ENCODE peak calls at places on chromosomes 2 and 18, in eight cellular contexts. One of them, this sample, is unnamed.

GRCh38 chr2:206840999-206841398 is 75.6 kb downstream of the FASTKD2 start:
- DNase-seq in activated CD4-positive, CD25-positive, alpha-beta regulatory T cell treated with anti-CD3 and anti-CD28 coated beads, Interleukin-2, amount 50 U/mL, for 72 hours: no peak
- DNase-seq in T-helper 2 cell: no peak
- DNase-seq in mesothelial cell of epicardium: no peak
- DNase-seq in naive B cell: no peak
- DNase-seq in naive thymus-derived CD8-positive, alpha-beta T cell: no peak
- DNase-seq in activated CD4-positive, alpha-beta memory T cell treated with anti-CD3 and anti-CD28 coated beads, Interleukin-2, amount 10 ng/mL, durations not matched to agents 7 days and 5 days: no peak
- DNase-seq in skeletal muscle cell: no peak
- DNase-seq in this sample: no peak

GRCh38 chr2:183059561-183059960 is 19.0 kb upstream of the DUSP19 start:
- DNase-seq in activated CD4-positive, CD25-positive, alpha-beta regulatory T cell treated with anti-CD3 and anti-CD28 coated beads, Interleukin-2, amount 50 U/mL, for 72 hours: no peak
- DNase-seq in T-helper 2 cell: no peak
- DNase-seq in mesothelial cell of epicardium: no peak
- DNase-seq in naive B cell: no peak
- DNase-seq in naive thymus-derived CD8-positive, alpha-beta T cell: no peak
- DNase-seq in activated CD4-positive, alpha-beta memory T cell treated with anti-CD3 and anti-CD28 coated beads, Interleukin-2, amount 10 ng/mL, durations not matched to agents 7 days and 5 days: no peak
- DNase-seq in skeletal muscle cell: peak; percentile 61
- DNase-seq in this sample: no peak

GRCh38 chr18:44715245-44715644 is 34.6 kb downstream of the SETBP1 start:
- DNase-seq in activated CD4-positive, CD25-positive, alpha-beta regulatory T cell treated with anti-CD3 and anti-CD28 coated beads, Interleukin-2, amount 50 U/mL, for 72 hours: no peak
- DNase-seq in T-helper 2 cell: no peak
- DNase-seq in mesothelial cell of epicardium: no peak
- DNase-seq in naive B cell: no peak
- DNase-seq in naive thymus-derived CD8-positive, alpha-beta T cell: no peak
- DNase-seq in activated CD4-positive, alpha-beta memory T cell treated with anti-CD3 and anti-CD28 coated beads, Interleukin-2, amount 10 ng/mL, durations not matched to agents 7 days and 5 days: no peak
- DNase-seq in skeletal muscle cell: no peak
- DNase-seq in this sample: no peak

GRCh38 chr2:158013791-158014190 is 87.9 kb upstream of the UPP2 start:
- DNase-seq in activated CD4-positive, CD25-positive, alpha-beta regulatory T cell treated with anti-CD3 and anti-CD28 coated beads, Interleukin-2, amount 50 U/mL, for 72 hours: no peak
- DNase-seq in T-helper 2 cell: no peak
- DNase-seq in mesothelial cell of epicardium: no peak
- DNase-seq in naive B cell: no peak
- DNase-seq in naive thymus-derived CD8-positive, alpha-beta T cell: no peak
- DNase-seq in activated CD4-positive, alpha-beta memory T cell treated with anti-CD3 and anti-CD28 coated beads, Interleukin-2, amount 10 ng/mL, durations not matched to agents 7 days and 5 days: no peak
- DNase-seq in skeletal muscle cell: no peak
- DNase-seq in this sample: no peak

GRCh38 chr2:20635698-20636584 is 15.0 kb downstream of the HS1BP3 start:
- DNase-seq in activated CD4-positive, CD25-positive, alpha-beta regulatory T cell treated with anti-CD3 and anti-CD28 coated beads, Interleukin-2, amount 50 U/mL, for 72 hours: peak; percentile 63
- DNase-seq in T-helper 2 cell: no peak
- DNase-seq in mesothelial cell of epicardium: peak; percentile 82
- DNase-seq in naive B cell: peak; percentile 60
- DNase-seq in naive thymus-derived CD8-positive, alpha-beta T cell: peak; percentile 34
- DNase-seq in activated CD4-positive, alpha-beta memory T cell treated with anti-CD3 and anti-CD28 coated beads, Interleukin-2, amount 10 ng/mL, durations not matched to agents 7 days and 5 days: peak; percentile 53
- DNase-seq in skeletal muscle cell: no peak
- DNase-seq in this sample: peak; percentile 89

GRCh38 chr2:208984376-208985100 is 439.3 kb upstream of the MAP2 start:
- DNase-seq in activated CD4-positive, CD25-positive, alpha-beta regulatory T cell treated with anti-CD3 and anti-CD28 coated beads, Interleukin-2, amount 50 U/mL, for 72 hours: no peak
- DNase-seq in T-helper 2 cell: no peak
- DNase-seq in mesothelial cell of epicardium: no peak
- DNase-seq in naive B cell: no peak
- DNase-seq in naive thymus-derived CD8-positive, alpha-beta T cell: no peak
- DNase-seq in activated CD4-positive, alpha-beta memory T cell treated with anti-CD3 and anti-CD28 coated beads, Interleukin-2, amount 10 ng/mL, durations not matched to agents 7 days and 5 days: no peak
- DNase-seq in skeletal muscle cell: no peak
- DNase-seq in this sample: no peak

GRCh38 chr18:5879479-5879882 is 15.8 kb downstream of the TMEM200C start:
- DNase-seq in activated CD4-positive, CD25-positive, alpha-beta regulatory T cell treated with anti-CD3 and anti-CD28 coated beads, Interleukin-2, amount 50 U/mL, for 72 hours: no peak
- DNase-seq in T-helper 2 cell: no peak
- DNase-seq in mesothelial cell of epicardium: no peak
- DNase-seq in naive B cell: no peak
- DNase-seq in naive thymus-derived CD8-positive, alpha-beta T cell: no peak
- DNase-seq in activated CD4-positive, alpha-beta memory T cell treated with anti-CD3 and anti-CD28 coated beads, Interleukin-2, amount 10 ng/mL, durations not matched to agents 7 days and 5 days: no peak
- DNase-seq in skeletal muscle cell: no peak
- DNase-seq in this sample: no peak

GRCh38 chr2:101974663-101975062 is 17.1 kb upstream of the IL1R2 start:
- DNase-seq in activated CD4-positive, CD25-positive, alpha-beta regulatory T cell treated with anti-CD3 and anti-CD28 coated beads, Interleukin-2, amount 50 U/mL, for 72 hours: no peak
- DNase-seq in T-helper 2 cell: no peak
- DNase-seq in mesothelial cell of epicardium: no peak
- DNase-seq in naive B cell: no peak
- DNase-seq in naive thymus-derived CD8-positive, alpha-beta T cell: no peak
- DNase-seq in activated CD4-positive, alpha-beta memory T cell treated with anti-CD3 and anti-CD28 coated beads, Interleukin-2, amount 10 ng/mL, durations not matched to agents 7 days and 5 days: no peak
- DNase-seq in skeletal muscle cell: no peak
- DNase-seq in this sample: no peak

GRCh38 chr2:100242416-100242815 is 79.9 kb downstream of the LONRF2 start:
- DNase-seq in activated CD4-positive, CD25-positive, alpha-beta regulatory T cell treated with anti-CD3 and anti-CD28 coated beads, Interleukin-2, amount 50 U/mL, for 72 hours: no peak
- DNase-seq in T-helper 2 cell: no peak
- DNase-seq in mesothelial cell of epicardium: no peak
- DNase-seq in naive B cell: no peak
- DNase-seq in naive thymus-derived CD8-positive, alpha-beta T cell: no peak
- DNase-seq in activated CD4-positive, alpha-beta memory T cell treated with anti-CD3 and anti-CD28 coated beads, Interleukin-2, amount 10 ng/mL, durations not matched to agents 7 days and 5 days: no peak
- DNase-seq in skeletal muscle cell: no peak
- DNase-seq in this sample: no peak

GRCh38 chr2:44168684-44169154 is at the start of gene PPM1B:
- DNase-seq in activated CD4-positive, CD25-positive, alpha-beta regulatory T cell treated with anti-CD3 and anti-CD28 coated beads, Interleukin-2, amount 50 U/mL, for 72 hours: peak; percentile 99
- DNase-seq in T-helper 2 cell: peak; percentile 99
- DNase-seq in mesothelial cell of epicardium: peak; percentile 99
- DNase-seq in naive B cell: peak; percentile 99
- DNase-seq in naive thymus-derived CD8-positive, alpha-beta T cell: peak; percentile 100
- DNase-seq in activated CD4-positive, alpha-beta memory T cell treated with anti-CD3 and anti-CD28 coated beads, Interleukin-2, amount 10 ng/mL, durations not matched to agents 7 days and 5 days: peak; percentile 100
- DNase-seq in skeletal muscle cell: no peak
- DNase-seq in this sample: peak; percentile 100

GRCh38 chr2:173457366-173457765 is 102.7 kb downstream of the CDCA7 start:
- DNase-seq in activated CD4-positive, CD25-positive, alpha-beta regulatory T cell treated with anti-CD3 and anti-CD28 coated beads, Interleukin-2, amount 50 U/mL, for 72 hours: no peak
- DNase-seq in T-helper 2 cell: no peak
- DNase-seq in mesothelial cell of epicardium: no peak
- DNase-seq in naive B cell: no peak
- DNase-seq in naive thymus-derived CD8-positive, alpha-beta T cell: no peak
- DNase-seq in activated CD4-positive, alpha-beta memory T cell treated with anti-CD3 and anti-CD28 coated beads, Interleukin-2, amount 10 ng/mL, durations not matched to agents 7 days and 5 days: no peak
- DNase-seq in skeletal muscle cell: no peak
- DNase-seq in this sample: no peak

GRCh38 chr18:22293417-22293816 is 124.0 kb downstream of the GATA6 start:
- DNase-seq in activated CD4-positive, CD25-positive, alpha-beta regulatory T cell treated with anti-CD3 and anti-CD28 coated beads, Interleukin-2, amount 50 U/mL, for 72 hours: no peak
- DNase-seq in T-helper 2 cell: no peak
- DNase-seq in mesothelial cell of epicardium: no peak
- DNase-seq in naive B cell: no peak
- DNase-seq in naive thymus-derived CD8-positive, alpha-beta T cell: no peak
- DNase-seq in activated CD4-positive, alpha-beta memory T cell treated with anti-CD3 and anti-CD28 coated beads, Interleukin-2, amount 10 ng/mL, durations not matched to agents 7 days and 5 days: no peak
- DNase-seq in skeletal muscle cell: no peak
- DNase-seq in this sample: no peak

GRCh38 chr2:148927010-148927409 is 52.0 kb downstream of the KIF5C start:
- DNase-seq in activated CD4-positive, CD25-positive, alpha-beta regulatory T cell treated with anti-CD3 and anti-CD28 coated beads, Interleukin-2, amount 50 U/mL, for 72 hours: peak; percentile 36
- DNase-seq in T-helper 2 cell: no peak
- DNase-seq in mesothelial cell of epicardium: no peak
- DNase-seq in naive B cell: peak; percentile 4
- DNase-seq in naive thymus-derived CD8-positive, alpha-beta T cell: peak; percentile 5
- DNase-seq in activated CD4-positive, alpha-beta memory T cell treated with anti-CD3 and anti-CD28 coated beads, Interleukin-2, amount 10 ng/mL, durations not matched to agents 7 days and 5 days: peak; percentile 68
- DNase-seq in skeletal muscle cell: no peak
- DNase-seq in this sample: peak; percentile 26

GRCh38 chr2:158953926-158954763 is 14.3 kb upstream of the TANC1 start:
- DNase-seq in activated CD4-positive, CD25-positive, alpha-beta regulatory T cell treated with anti-CD3 and anti-CD28 coated beads, Interleukin-2, amount 50 U/mL, for 72 hours: no peak
- DNase-seq in T-helper 2 cell: no peak
- DNase-seq in mesothelial cell of epicardium: peak; percentile 68
- DNase-seq in naive B cell: no peak
- DNase-seq in naive thymus-derived CD8-positive, alpha-beta T cell: no peak
- DNase-seq in activated CD4-positive, alpha-beta memory T cell treated with anti-CD3 and anti-CD28 coated beads, Interleukin-2, amount 10 ng/mL, durations not matched to agents 7 days and 5 days: peak; percentile 18
- DNase-seq in skeletal muscle cell: peak; percentile 88
- DNase-seq in this sample: peak; percentile 82

GRCh38 chr18:75782826-75783225 is 355.3 kb upstream of the SMIM21 start:
- DNase-seq in activated CD4-positive, CD25-positive, alpha-beta regulatory T cell treated with anti-CD3 and anti-CD28 coated beads, Interleukin-2, amount 50 U/mL, for 72 hours: no peak
- DNase-seq in T-helper 2 cell: no peak
- DNase-seq in mesothelial cell of epicardium: no peak
- DNase-seq in naive B cell: no peak
- DNase-seq in naive thymus-derived CD8-positive, alpha-beta T cell: no peak
- DNase-seq in activated CD4-positive, alpha-beta memory T cell treated with anti-CD3 and anti-CD28 coated beads, Interleukin-2, amount 10 ng/mL, durations not matched to agents 7 days and 5 days: no peak
- DNase-seq in skeletal muscle cell: no peak
- DNase-seq in this sample: no peak